ENCODE peak calls at places on chromosomes 6 and 20, in ten cellular contexts. S, Y, U, Z, P, N, V, B, J and X are unnamed samples.

GRCh38 chr6:28802417-28803336 is 121.1 kb downstream of the TRIM27 start:
- DNase-seq in Y (peak; percentile 88), S (no peak), J (no peak), B (no peak), N (peak; percentile 85), Z (peak; percentile 44), U (no peak), P (peak; percentile 59), V (peak; percentile 21), X (no peak)

GRCh38 chr6:51112731-51113130 is 294.1 kb downstream of the TFAP2B start:
- DNase-seq in U (no peak), P (no peak), N (peak; percentile 74), Y (no peak), V (no peak), B (no peak), Z (no peak), S (no peak), J (no peak), X (no peak)

GRCh38 chr20:16491277-16491912 is 81.9 kb downstream of the KIF16B start:
- DNase-seq in S (no peak), Z (no peak), B (no peak), N (no peak), J (no peak), P (no peak), V (peak; percentile 6), Y (no peak), U (no peak), X (no peak)

GRCh38 chr6:25874822-25875562 is 949 bp upstream of the SLC17A3 start:
- DNase-seq in N (no peak), J (no peak), V (no peak), Y (no peak), B (no peak), Z (no peak), S (no peak), U (no peak), P (no peak), X (no peak)

GRCh38 chr20:17169575-17170136 is 57.2 kb upstream of the PCSK2 start:
- DNase-seq in N (no peak), V (no peak), S (peak; percentile 89), Z (no peak), U (no peak), B (no peak), P (no peak), Y (no peak), J (no peak), X (peak; percentile 94)

GRCh38 chr20:10385850-10386544 is 48.0 kb downstream of the MKKS start:
- DNase-seq in U (no peak), V (peak; percentile 46), Z (no peak), Y (no peak), S (no peak), P (no peak), J (no peak), N (peak; percentile 44), B (no peak), X (no peak)

GRCh38 chr6:41682056-41682477 is 43.8 kb downstream of the MDFI start:
- DNase-seq in N (peak; percentile 75), B (peak; percentile 46), Y (peak; percentile 89), J (peak; percentile 95), V (peak; percentile 90), U (peak; percentile 60), S (peak; percentile 69), Z (peak; percentile 69), P (peak; percentile 87), X (peak; percentile 89)

GRCh38 chr20:32809907-32810306 is 9.8 kb upstream of the MAPRE1 start:
- DNase-seq in S (no peak), N (no peak), Y (no peak), V (no peak), P (no peak), J (no peak), Z (no peak), U (no peak), B (no peak), X (no peak)

GRCh38 chr6:157323114-157323923 is at the start of gene TMEM242:
- DNase-seq in Z (peak; percentile 56), U (peak; percentile 88), N (peak; percentile 92), S (no peak), J (peak; percentile 89), B (peak; percentile 66), P (peak; percentile 93), V (peak; percentile 95), Y (peak; percentile 98), X (no peak)

GRCh38 chr6:144931172-144932035 is 646.3 kb downstream of the UTRN start:
- DNase-seq in S (peak; percentile 52), P (peak; percentile 52), Y (peak; percentile 48), V (peak; percentile 37), N (no peak), J (peak; percentile 37), B (no peak), U (peak; percentile 15), Z (no peak), X (peak; percentile 8)

GRCh38 chr20:381581-382290 is 1.2 kb downstream of the TRIB3 start:
- DNase-seq in U (peak; percentile 60), Z (no peak), J (peak; percentile 67), B (peak; percentile 55), V (peak; percentile 89), P (peak; percentile 84), N (peak; percentile 67), S (peak; percentile 53), Y (peak; percentile 82), X (peak; percentile 78)

GRCh38 chr6:95387845-95388244 is 189.5 kb upstream of the MANEA start:
- DNase-seq in B (no peak), N (no peak), V (no peak), Y (no peak), U (no peak), J (no peak), Z (no peak), S (no peak), P (no peak), X (no peak)